ENCODE peak calls at places on chromosomes 13 and 19, in ten cellular contexts. K is RWPE1; U is stimulated activated CD4-positive, alpha-beta T cell treated with anti-CD3 and anti-CD28 coated beads, Interleukin-2, amount 100 ng/mL, for 48 hours; Z is heart right ventricle; J is stimulated activated CD8-positive, alpha-beta memory T cell treated with anti-CD3 and anti-CD28 coated beads, Interleukin-15, amount 100 ng/mL, for 1 hour; Q is epithelial cell of esophagus; F is NCI-H748 treated with DMSO at 0.1 percent for 48 hours; C is astrocyte of the hippocampus; V is iPS-NIHi11; B is germinal center. X is an unnamed sample.

GRCh38 chr19:13633522-13633922 is 127.2 kb upstream of the CACNA1A start:
- DNase-seq in C (no peak), J (no peak), Z (no peak), B (no peak), F (no peak), K (no peak), V (no peak), U (no peak), Q (no peak), X (no peak)

GRCh38 chr13:81171065-81171647 is 830.2 kb upstream of the SPRY2 start:
- DNase-seq in K (peak), Z (no peak), U (no peak), C (peak), V (peak), Q (peak), F (peak), B (no peak), J (no peak), X (peak)

GRCh38 chr19:41895745-41896580 is 13.0 kb downstream of the ARHGEF1 start:
- DNase-seq in B (no peak), J (no peak), Q (no peak), Z (no peak), U (no peak), K (no peak), F (no peak), V (peak), C (no peak), X (no peak)

GRCh38 chr13:114119196-114119595 is 13.2 kb downstream of the RASA3 start:
- DNase-seq in C (peak), Z (no peak), K (peak), B (no peak), J (no peak), F (no peak), U (no peak), V (peak), Q (peak), X (peak)

GRCh38 chr13:36736119-36736726 is 62.4 kb downstream of the SERTM1 start:
- DNase-seq in F (peak), Z (no peak), U (peak), B (peak), K (peak), C (peak), J (peak), V (peak), Q (peak), X (peak)

GRCh38 chr19:43781630-43782310 is 997 bp upstream of the KCNN4 start:
- DNase-seq in Z (no peak), K (no peak), U (no peak), F (no peak), B (no peak), J (no peak), V (no peak), Q (peak), C (no peak), X (no peak)

GRCh38 chr19:3479177-3479818 is 1.0 kb downstream of the SMIM24 start:
- DNase-seq in U (no peak), V (peak), J (no peak), B (peak), C (no peak), F (no peak), K (peak), Q (no peak), Z (no peak), X (no peak)

GRCh38 chr13:27132538-27132937 is 39.1 kb downstream of the USP12 start:
- DNase-seq in U (no peak), V (no peak), F (no peak), B (no peak), Z (no peak), Q (no peak), K (no peak), J (no peak), C (no peak), X (no peak)

GRCh38 chr13:28865951-28866350 is 45.8 kb downstream of the MTUS2 start:
- DNase-seq in Z (no peak), B (no peak), V (no peak), U (no peak), F (no peak), J (no peak), C (no peak), K (no peak), Q (no peak), X (no peak)

GRCh38 chr19:5904302-5905071 is at the start of gene VMAC:
- DNase-seq in Z (peak), J (peak), B (peak), V (peak), F (peak), K (peak), U (peak), C (peak), Q (peak), X (peak)

GRCh38 chr19:30225615-30226463 is 146.3 kb upstream of the ZNF536 start:
- DNase-seq in J (no peak), V (no peak), Q (no peak), Z (no peak), U (no peak), K (no peak), F (no peak), B (no peak), C (peak), X (no peak)

GRCh38 chr19:3849092-3849491 is 19.7 kb downstream of the ZFR2 start:
- DNase-seq in B (no peak), Q (peak), U (peak), F (no peak), K (peak), J (peak), C (no peak), V (peak), Z (no peak), X (no peak)

GRCh38 chr19:40229484-40229883 is 3.0 kb upstream of the CCNP start:
- DNase-seq in F (no peak), U (no peak), K (no peak), C (peak), J (no peak), Z (no peak), V (no peak), B (no peak), Q (peak), X (peak)

GRCh38 chr19:46992699-46993535 is 26.7 kb upstream of the NPAS1 start:
- DNase-seq in Z (peak), Q (no peak), J (no peak), F (no peak), K (no peak), B (no peak), C (no peak), U (no peak), V (no peak), X (no peak)

GRCh38 chr13:41812851-41813250 is 148.1 kb downstream of the VWA8 start:
- DNase-seq in F (no peak), U (no peak), C (no peak), V (no peak), B (no peak), Q (no peak), J (no peak), Z (no peak), K (no peak), X (no peak)

GRCh38 chr19:31338069-31338767 is 11.0 kb downstream of the TSHZ3 start:
- DNase-seq in B (no peak), J (no peak), K (no peak), U (no peak), Q (peak), V (peak), F (no peak), C (peak), Z (peak), X (no peak)

GRCh38 chr13:36094478-36094877 is 36.7 kb downstream of the DCLK1 start:
- DNase-seq in C (no peak), V (no peak), B (no peak), Z (no peak), K (no peak), F (no peak), J (no peak), U (no peak), Q (no peak), X (no peak)

GRCh38 chr13:51066091-51066831 is 44.8 kb downstream of the C13orf42 start:
- DNase-seq in K (no peak), Q (peak), V (no peak), C (peak), Z (no peak), F (no peak), J (no peak), B (peak), U (no peak), X (peak)

GRCh38 chr19:48391100-48392005 is at the start of gene KDELR1:
- DNase-seq in K (peak), U (peak), C (peak), J (peak), Z (peak), Q (peak), F (peak), V (peak), B (peak), X (peak)

GRCh38 chr13:114319441-114319871 is 5.2 kb downstream of the CHAMP1 start:
- DNase-seq in C (peak), Q (no peak), J (no peak), K (no peak), U (no peak), B (no peak), V (no peak), Z (no peak), F (no peak), X (peak)

GRCh38 chr13:51803018-51803417 is 945 bp downstream of the DHRS12 start:
- DNase-seq in C (no peak), U (no peak), J (no peak), F (peak), K (no peak), Q (no peak), Z (no peak), V (no peak), B (no peak), X (no peak)

GRCh38 chr13:113148940-113149503 is 9.4 kb upstream of the PROZ start:
- DNase-seq in B (no peak), K (no peak), J (no peak), Z (no peak), Q (no peak), U (no peak), V (no peak), F (no peak), C (no peak), X (no peak)

GRCh38 chr19:16330368-16330801 is 5.8 kb downstream of the KLF2 start:
- DNase-seq in Q (peak), F (no peak), J (peak), V (peak), Z (peak), U (peak), B (peak), C (peak), K (peak), X (peak)

GRCh38 chr13:50526771-50527567 is 316.5 kb downstream of the DLEU7 start:
- DNase-seq in J (no peak), Q (no peak), V (no peak), F (no peak), K (no peak), Z (no peak), C (no peak), U (no peak), B (peak), X (peak)

GRCh38 chr13:40874138-40874776 is 84.8 kb downstream of the SLC25A15 start:
- DNase-seq in B (no peak), Z (no peak), J (no peak), C (peak), V (no peak), K (no peak), Q (no peak), F (no peak), U (no peak), X (no peak)

GRCh38 chr13:101985321-101985720 is 416.5 kb downstream of the FGF14 start:
- DNase-seq in Z (no peak), J (no peak), U (no peak), C (peak), Q (peak), F (no peak), V (no peak), B (no peak), K (peak), X (no peak)

GRCh38 chr13:79810671-79811070 is 329.7 kb downstream of the NDFIP2 start:
- DNase-seq in B (no peak), Z (no peak), J (no peak), C (peak), V (peak), F (no peak), K (peak), U (no peak), Q (peak), X (peak)

GRCh38 chr13:30394798-30395191 is 27.5 kb upstream of the UBE2L5 start:
- DNase-seq in Q (no peak), Z (no peak), C (no peak), K (no peak), B (peak), U (no peak), V (no peak), J (no peak), F (peak), X (peak)

X was measured in renal cortical epithelial cell.